ENCODE peak calls at places on chromosomes 1 and 21, in five cellular contexts. U is cardiac muscle cell, H is DND-41, Q is choroid plexus epithelial cell, W is fibroblast of the aortic adventitia. P is an unnamed sample.

GRCh38 chr1:84632975-84633427 is 57.3 kb downstream of the SSX2IP start:
- DNase-seq in U (peak), H (no peak), Q (peak), W (peak), P (peak)

GRCh38 chr1:27395441-27396195 is 3.2 kb downstream of the GPR3 start:
- DNase-seq in U (peak), H (peak), Q (peak), W (peak), P (peak)

GRCh38 chr1:182262425-182262824 is 129.2 kb downstream of the GLUL start:
- DNase-seq in U (no peak), H (no peak), Q (no peak), W (no peak), P (no peak)

GRCh38 chr1:157272899-157273774 is 134.9 kb upstream of the ETV3 start:
- DNase-seq in U (no peak), H (no peak), Q (no peak), W (no peak), P (no peak)

GRCh38 chr1:160007577-160008200 is 24.1 kb downstream of the PIGM start:
- DNase-seq in U (peak), H (no peak), Q (peak), W (peak), P (peak)

GRCh38 chr1:56671542-56671941 is 26.4 kb downstream of the PRKAA2 start:
- DNase-seq in U (no peak), H (no peak), Q (no peak), W (no peak), P (no peak)

GRCh38 chr1:5725406-5725805 is 266.8 kb downstream of the NPHP4 start:
- DNase-seq in U (no peak), H (no peak), Q (no peak), W (no peak), P (no peak)

GRCh38 chr1:179848233-179848632 is 29.4 kb downstream of the TOR1AIP2 start:
- DNase-seq in U (no peak), H (no peak), Q (no peak), W (no peak), P (no peak)

GRCh38 chr1:148388260-148389026 is 94.7 kb downstream of the PPIAL4G start:
- DNase-seq in U (peak), H (no peak), Q (peak), W (peak), P (peak)

GRCh38 chr21:37848721-37849490 is 67.4 kb downstream of the KCNJ6 start:
- DNase-seq in U (peak), H (no peak), Q (no peak), W (peak), P (peak)

GRCh38 chr1:186974774-186975181 is 146.0 kb downstream of the PLA2G4A start:
- DNase-seq in U (peak), H (no peak), Q (peak), W (peak), P (peak)

GRCh38 chr1:187685338-187685737 is 856.6 kb downstream of the PLA2G4A start:
- DNase-seq in U (peak), H (no peak), Q (peak), W (peak), P (peak)

GRCh38 chr1:32275424-32275823 is 16.5 kb upstream of the HDAC1 start:
- DNase-seq in U (peak), H (peak), Q (peak), W (no peak), P (peak)

GRCh38 chr1:20233866-20234265 is 47.5 kb upstream of the PLA2G2C start:
- DNase-seq in U (no peak), H (no peak), Q (no peak), W (no peak), P (no peak)

DNA sequence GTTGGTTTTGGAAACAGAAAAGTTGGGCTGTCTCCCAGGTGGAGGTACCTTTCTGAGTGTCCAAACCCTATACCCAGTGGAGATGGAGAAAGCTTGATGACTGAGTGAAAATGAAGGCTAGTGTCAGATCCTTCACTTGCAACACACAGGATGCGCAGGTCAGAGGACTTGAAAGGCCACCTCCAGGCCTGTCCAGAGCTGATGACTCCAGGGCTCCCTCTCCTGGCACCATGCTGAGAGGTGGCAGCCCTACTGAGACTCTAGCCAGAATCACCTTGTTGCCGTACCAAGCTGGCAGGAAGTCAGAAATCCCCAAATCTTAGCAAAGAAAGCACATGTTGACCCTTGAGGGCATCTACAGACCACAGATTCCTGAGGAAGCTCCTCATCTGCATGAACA is 16.4 kb downstream of the KNCN start:
- DNase-seq in U (peak), H (no peak), Q (no peak), W (no peak), P (no peak)
- TF ChIP-seq CTCF in U (peak), H (peak), Q (peak), W (peak), P (peak)

GRCh38 chr1:18561967-18562366 is 68.7 kb upstream of the PAX7 start:
- DNase-seq in U (no peak), H (no peak), Q (no peak), W (no peak), P (no peak)
- H3K4me3 ChIP-seq in U (no peak), H (no peak), Q (no peak), W (no peak), P (no peak)

GRCh38 chr21:33300701-33301631 is 23.8 kb upstream of the IFNAR1 start:
- DNase-seq in U (peak), H (peak), Q (peak), W (no peak), P (peak)

GRCh38 chr21:33296156-33296555 is 28.6 kb upstream of the IFNAR1 start:
- DNase-seq in U (no peak), H (no peak), Q (no peak), W (no peak), P (no peak)

GRCh38 chr21:33302055-33302454 is 22.7 kb upstream of the IFNAR1 start:
- DNase-seq in U (no peak), H (no peak), Q (no peak), W (no peak), P (no peak)

GRCh38 chr21:33301632-33302002 is 23.2 kb upstream of the IFNAR1 start:
- DNase-seq in U (no peak), H (no peak), Q (no peak), W (no peak), P (no peak)

DNA sequence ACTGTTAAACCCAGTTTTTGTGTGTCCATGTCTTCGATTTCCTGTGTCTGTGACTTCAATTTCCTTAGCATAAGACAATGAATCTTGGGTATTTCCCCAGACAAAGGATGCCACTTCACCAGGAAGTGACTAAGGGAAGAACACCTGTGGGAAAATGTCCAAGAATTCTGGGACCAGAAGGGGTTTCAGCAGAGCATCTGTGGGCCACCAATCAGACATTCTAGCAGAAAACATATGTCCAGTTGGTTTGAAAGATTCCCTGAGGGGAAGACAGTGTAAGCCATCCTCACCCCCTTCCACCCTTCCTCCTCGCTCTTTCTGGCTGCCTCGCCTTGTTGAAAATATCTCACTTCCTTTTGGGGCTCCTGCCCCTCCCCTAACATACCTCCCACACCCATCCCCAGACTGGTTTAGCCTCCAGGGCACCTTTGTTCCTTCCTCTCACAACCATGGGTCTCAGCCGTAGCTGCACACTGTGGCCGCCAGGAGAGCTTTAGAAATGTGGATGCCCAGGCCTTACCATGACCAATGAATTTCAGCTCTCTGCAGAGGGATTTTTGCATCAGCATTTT is 25.5 kb upstream of the IFNAR1 start:
- DNase-seq in U (no peak), H (peak), Q (no peak), W (no peak), P (no peak)
- TF ChIP-seq CTCF in U (no peak), H (no peak), Q (no peak), W (no peak), P (no peak)

DNA sequence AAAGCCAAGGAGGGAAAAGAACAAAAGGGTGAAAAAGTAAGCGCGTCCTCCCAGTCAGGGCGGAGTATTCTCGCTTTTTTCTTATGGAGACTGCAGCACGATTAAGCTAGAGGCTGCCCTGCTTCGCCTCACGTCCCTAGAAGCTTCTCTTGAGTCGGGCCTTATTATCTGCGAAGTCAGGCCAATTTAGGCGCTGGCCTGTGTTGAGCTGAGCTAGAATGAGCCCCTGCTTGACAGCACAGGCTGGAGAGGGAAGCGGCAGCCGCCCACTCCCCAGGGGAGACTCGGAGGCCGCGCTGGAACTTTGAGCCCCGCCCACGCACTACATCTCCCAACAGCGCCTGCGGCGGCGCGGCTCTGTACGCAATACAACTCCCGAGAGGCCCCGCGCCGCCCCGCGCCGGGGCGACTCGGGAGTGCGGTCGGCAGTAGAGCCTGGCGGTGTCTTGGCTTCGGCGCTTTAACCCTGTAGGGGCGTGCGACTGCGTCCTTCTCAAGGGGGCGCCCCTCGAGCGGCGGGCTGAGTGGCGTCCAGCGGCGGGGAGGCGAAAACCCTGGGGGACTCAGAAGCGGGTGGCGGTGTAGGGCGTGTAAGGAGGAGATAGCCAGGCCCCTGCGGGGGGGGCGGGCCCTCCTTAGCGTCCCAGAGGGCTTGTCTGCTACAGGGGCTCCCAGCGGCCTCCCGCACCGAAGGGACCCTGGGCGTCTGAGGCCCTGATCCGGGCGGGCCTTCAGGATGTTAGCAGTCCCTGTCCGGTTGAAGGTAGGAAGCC is 888 bp downstream of the ZNF436 start:
- DNase-seq in U (peak), H (peak), Q (peak), W (peak), P (peak)
- H3K4me3 ChIP-seq in U (peak), H (peak), Q (peak), W (peak), P (peak)

GRCh38 chr1:239306426-239306825 is 79.9 kb upstream of the CHRM3 start:
- DNase-seq in U (no peak), H (no peak), Q (no peak), W (no peak), P (no peak)

GRCh38 chr1:239307886-239308285 is 78.5 kb upstream of the CHRM3 start:
- DNase-seq in U (no peak), H (no peak), Q (no peak), W (no peak), P (no peak)

GRCh38 chr1:239311331-239311730 is 75.0 kb upstream of the CHRM3 start:
- DNase-seq in U (no peak), H (no peak), Q (no peak), W (no peak), P (no peak)

GRCh38 chr1:239303289-239303688 is 83.1 kb upstream of the CHRM3 start:
- DNase-seq in U (no peak), H (no peak), Q (no peak), W (no peak), P (no peak)

GRCh38 chr1:239308701-239309333 is 77.6 kb upstream of the CHRM3 start:
- DNase-seq in U (peak), H (peak), Q (peak), W (no peak), P (no peak)
- TF ChIP-seq CTCF in U (peak), H (peak), Q (peak), W (no peak), P (peak)

GRCh38 chr1:89671775-89672488 is 39.0 kb downstream of the LRRC8C start:
- DNase-seq in U (no peak), H (no peak), Q (no peak), W (no peak), P (no peak)

GRCh38 chr1:89667691-89668090 is 34.8 kb downstream of the LRRC8C start:
- DNase-seq in U (no peak), H (no peak), Q (no peak), W (no peak), P (no peak)

GRCh38 chr1:89670168-89670567 is 37.2 kb downstream of the LRRC8C start:
- DNase-seq in U (peak), H (no peak), Q (no peak), W (peak), P (peak)

GRCh38 chr1:89670711-89671110 is 37.8 kb downstream of the LRRC8C start:
- DNase-seq in U (no peak), H (no peak), Q (no peak), W (no peak), P (no peak)

GRCh38 chr1:89669445-89669844 is 36.5 kb downstream of the LRRC8C start:
- DNase-seq in U (no peak), H (no peak), Q (no peak), W (no peak), P (no peak)
- H3K4me3 ChIP-seq in U (no peak), H (no peak), Q (no peak), W (no peak), P (no peak)

DNA sequence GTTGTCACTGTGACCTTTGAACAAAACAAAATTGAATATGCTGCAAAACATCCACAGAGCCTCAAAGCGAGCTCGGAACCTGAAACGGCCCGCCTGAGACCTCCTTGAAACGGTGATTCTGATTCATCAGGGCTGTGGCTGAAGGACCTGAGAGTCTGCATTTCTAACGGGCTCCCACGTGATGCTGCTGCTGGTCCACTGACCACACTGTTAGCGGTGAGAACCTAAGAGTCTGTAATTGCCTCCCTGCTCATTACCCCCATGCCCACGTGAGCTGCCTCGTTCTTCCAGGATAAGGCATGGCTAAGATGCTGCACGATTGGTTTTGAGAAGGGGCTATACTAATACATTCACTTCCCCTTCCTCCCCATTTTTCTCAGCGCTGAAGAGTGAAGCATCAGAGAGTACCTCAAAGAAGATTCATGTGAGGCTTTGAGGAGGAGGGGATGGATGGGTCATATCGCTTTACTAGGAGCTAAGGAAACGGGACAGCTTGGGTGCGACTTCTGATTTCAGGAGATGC is 9.7 kb downstream of the TLR5 start:
- DNase-seq in U (no peak), H (no peak), Q (no peak), W (no peak), P (no peak)
- TF ChIP-seq CTCF in U (no peak), H (peak), Q (no peak), W (no peak), P (no peak)

GRCh38 chr21:33542640-33543504 is at the start of gene SON:
- DNase-seq in U (peak), H (peak), Q (peak), W (peak), P (peak)

GRCh38 chr21:33541756-33542639 is at the start of gene GART:
- DNase-seq in U (peak), H (peak), Q (peak), W (peak), P (peak)

GRCh38 chr21:33539612-33540011 is 2.3 kb downstream of the GART start:
- DNase-seq in U (peak), H (no peak), Q (peak), W (peak), P (peak)

GRCh38 chr21:33541105-33541711 is 709 bp downstream of the GART start:
- DNase-seq in U (peak), H (peak), Q (peak), W (peak), P (peak)

GRCh38 chr21:33540711-33541104 is 1.2 kb downstream of the GART start:
- DNase-seq in U (no peak), H (no peak), Q (no peak), W (no peak), P (no peak)
- H3K4me3 ChIP-seq in U (no peak), H (peak), Q (peak), W (peak), P (peak)

P was measured in fibroblast of pulmonary artery.